ENCODE peak calls at places on chromosomes 12 and 14, in eight cellular contexts. O, C, U, J, F, A, L and W are unnamed samples.
A peak's percentile ranks its signal among the peaks of the same experiment; 100 is the strongest.

GRCh38 chr12:21649034-21649433 is 8.6 kb downstream of the LDHB start:
- DNase-seq in J (no peak), O (no peak), L (no peak), F (no peak), U (no peak), C (no peak), A (no peak), W (no peak)

GRCh38 chr14:102316746-102317563 is 2.6 kb upstream of the ZNF839 start:
- DNase-seq in F (peak; percentile 94), A (peak; percentile 92), C (peak; percentile 90), L (peak; percentile 97), O (peak; percentile 98), U (peak; percentile 98), J (peak; percentile 94), W (peak; percentile 78)

GRCh38 chr12:109778684-109779083 is 54.5 kb downstream of the TRPV4 start:
- DNase-seq in C (no peak), L (no peak), F (no peak), O (no peak), U (no peak), J (no peak), A (no peak), W (no peak)

GRCh38 chr12:72729451-72730010 is 457.4 kb downstream of the TRHDE start:
- DNase-seq in U (no peak), L (no peak), A (no peak), F (no peak), O (no peak), J (no peak), C (no peak), W (no peak)

GRCh38 chr12:31355747-31356107 is 29.8 kb upstream of the SINHCAF start:
- DNase-seq in O (no peak), J (no peak), A (no peak), U (no peak), C (no peak), F (no peak), L (no peak), W (no peak)

GRCh38 chr12:92403210-92404175 is 257.8 kb upstream of the BTG1 start:
- DNase-seq in J (peak; percentile 36), O (no peak), L (no peak), U (no peak), F (no peak), C (no peak), A (no peak), W (no peak)

GRCh38 chr12:113988976-113989375 is 22.9 kb upstream of the RBM19 start:
- DNase-seq in F (no peak), A (no peak), C (no peak), J (no peak), L (no peak), U (no peak), O (no peak), W (no peak)

GRCh38 chr12:103269962-103270361 is 225.8 kb downstream of the C12orf42 start:
- DNase-seq in J (no peak), U (no peak), L (no peak), O (no peak), F (no peak), A (no peak), C (no peak), W (no peak)

GRCh38 chr14:74682169-74682952 is 30.5 kb downstream of the AREL1 start:
- DNase-seq in U (no peak), C (no peak), J (no peak), L (no peak), O (no peak), F (no peak), A (no peak), W (no peak)

GRCh38 chr12:92702754-92703679 is at the start of gene PLEKHG7:
- DNase-seq in L (peak; percentile 62), J (peak; percentile 37), C (no peak), F (no peak), A (no peak), O (no peak), U (no peak), W (no peak)

GRCh38 chr14:70780396-70781075 is 28.8 kb downstream of the MAP3K9 start:
- DNase-seq in U (no peak), J (peak; percentile 27), O (no peak), C (peak; percentile 3), F (no peak), A (peak; percentile 15), L (peak; percentile 38), W (no peak)

GRCh38 chr12:58750484-58750883 is 169.8 kb downstream of the LRIG3 start:
- DNase-seq in C (no peak), F (no peak), A (no peak), U (no peak), L (no peak), J (no peak), O (no peak), W (no peak)

GRCh38 chr12:38279756-38280155 is 36.8 kb upstream of the ALG10B start:
- DNase-seq in U (no peak), L (no peak), C (no peak), J (no peak), O (no peak), A (no peak), F (no peak), W (no peak)

DNA sequence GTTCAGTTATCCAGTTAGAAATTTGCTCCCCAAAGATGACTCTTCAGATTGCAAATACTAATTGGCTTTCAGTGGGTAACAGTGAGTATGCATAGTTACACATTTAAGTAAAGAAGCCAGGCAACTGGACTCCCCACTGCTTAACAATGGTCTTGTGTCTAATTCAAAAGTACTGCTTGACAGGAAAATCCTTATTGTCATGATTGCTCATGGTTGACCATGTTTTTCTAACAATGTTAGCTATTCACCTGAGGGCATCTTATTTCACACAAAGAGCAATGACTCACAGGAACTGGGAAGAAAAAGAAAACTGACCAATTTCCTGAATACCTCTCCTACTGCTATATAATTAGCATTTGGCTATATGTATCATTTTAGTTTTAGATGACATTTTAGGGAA is 33.7 kb upstream of the ALG10B start:
- DNase-seq in A (no peak), U (no peak), O (no peak), F (no peak), L (no peak), C (no peak), J (no peak), W (no peak)
- H3K9me3 ChIP-seq in A (no peaks in the 10 kb centered on the region), U (no peaks in the 10 kb centered on the region), O (no peaks in the 10 kb centered on the region), F (no peaks in the 10 kb centered on the region), L (no peaks in the 10 kb centered on the region), C (no peaks in the 10 kb centered on the region), J (no peaks in the 10 kb centered on the region), W (peaks cover 1% of the 10 kb centered on the region)

GRCh38 chr12:34333337-34333736 is 311.0 kb downstream of the ALG10 start:
- DNase-seq in O (no peak), A (no peak), C (no peak), L (no peak), J (no peak), U (no peak), F (no peak), W (no peak)

GRCh38 chr12:34335819-34336262 is 313.5 kb downstream of the ALG10 start:
- DNase-seq in A (no peak), F (no peak), L (no peak), O (no peak), C (no peak), J (no peak), U (no peak), W (no peak)

GRCh38 chr12:34334953-34335743 is 312.9 kb downstream of the ALG10 start:
- DNase-seq in O (no peak), L (no peak), F (no peak), J (no peak), C (no peak), U (no peak), A (no peak), W (no peak)

GRCh38 chr12:34336619-34337465 is 314.5 kb downstream of the ALG10 start:
- DNase-seq in J (no peak), A (no peak), L (no peak), C (no peak), U (no peak), F (no peak), O (no peak), W (no peak)

DNA sequence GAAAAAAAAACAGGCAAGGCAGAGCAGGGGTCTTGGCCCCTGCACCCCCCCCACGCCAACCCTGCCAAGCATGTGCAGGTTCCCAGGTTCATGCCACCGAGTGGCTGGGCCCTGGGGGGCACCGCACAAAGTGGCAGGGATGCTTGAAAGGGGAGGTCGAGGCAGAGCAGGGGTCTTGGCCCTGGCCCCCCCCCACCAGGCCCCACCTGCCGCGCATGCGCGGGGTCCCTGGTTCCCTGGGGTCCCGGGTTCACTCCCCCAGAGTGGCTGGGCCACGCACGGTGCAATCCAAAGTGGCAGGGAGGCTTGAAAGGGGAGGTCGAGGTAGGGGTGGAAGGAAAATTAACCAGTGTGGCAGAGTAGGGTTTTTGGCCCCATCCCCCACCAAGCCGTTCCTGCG is 312.2 kb downstream of the ALG10 start:
- DNase-seq in U (no peak), O (no peak), J (no peak), L (no peak), F (no peak), A (no peak), C (no peak), W (no peak)
- H3K9me3 ChIP-seq in U (no peaks in the 10 kb centered on the region), O (no peaks in the 10 kb centered on the region), J (peaks cover 16% of the 10 kb centered on the region), L (peaks cover 98% of the 10 kb centered on the region), F (no peaks in the 10 kb centered on the region), A (peaks cover 3% of the 10 kb centered on the region), C (no peaks in the 10 kb centered on the region), W (peaks cover 34% of the 10 kb centered on the region)

DNA sequence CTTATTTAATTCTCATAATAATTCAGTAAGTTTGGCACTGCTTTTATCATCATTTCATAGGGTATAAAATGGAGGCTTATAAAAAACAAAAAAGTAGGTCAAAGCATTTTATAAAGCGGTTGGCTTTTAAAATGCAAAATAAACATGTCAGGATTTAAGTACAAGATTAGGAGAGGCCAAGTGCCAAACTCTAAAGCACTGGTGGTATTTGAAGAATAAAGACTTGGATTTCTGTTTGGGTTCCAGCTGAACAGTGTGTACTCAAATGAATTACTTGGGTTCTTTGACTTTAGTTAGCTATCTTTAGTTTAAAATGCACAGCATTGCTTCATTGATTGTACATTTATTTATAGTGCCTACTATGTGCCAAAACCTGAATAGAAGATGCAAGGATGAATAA is 966.6 kb upstream of the SEL1L start:
- DNase-seq in A (no peak), J (no peak), F (no peak), C (no peak), O (no peak), U (no peak), L (no peak), W (no peak)
- H3K9me3 ChIP-seq in A (no peaks in the 10 kb centered on the region), J (no peaks in the 10 kb centered on the region), F (no peaks in the 10 kb centered on the region), C (no peaks in the 10 kb centered on the region), O (no peaks in the 10 kb centered on the region), U (no peaks in the 10 kb centered on the region), L (peaks cover 16% of the 10 kb centered on the region), W (no peaks in the 10 kb centered on the region)

GRCh38 chr12:115335594-115335993 is 651.6 kb upstream of the TBX3 start:
- DNase-seq in O (peak; percentile 58), C (no peak), F (no peak), J (no peak), L (no peak), U (no peak), A (peak; percentile 36), W (no peak)

GRCh38 chr12:115336506-115336905 is 652.5 kb upstream of the TBX3 start:
- DNase-seq in J (no peak), U (no peak), A (no peak), C (no peak), L (no peak), F (no peak), O (no peak), W (no peak)

GRCh38 chr12:115338566-115339294 is 654.8 kb upstream of the TBX3 start:
- DNase-seq in A (no peak), O (no peak), C (no peak), J (no peak), U (no peak), L (no peak), F (no peak), W (no peak)

GRCh38 chr12:115337693-115338543 is 653.9 kb upstream of the TBX3 start:
- DNase-seq in J (peak; percentile 17), L (no peak), O (no peak), U (peak; percentile 87), C (no peak), F (peak; percentile 86), A (peak; percentile 16), W (no peak)

GRCh38 chr12:115335048-115335447 is 651.1 kb upstream of the TBX3 start:
- DNase-seq in O (peak; percentile 60), U (no peak), J (no peak), C (no peak), A (peak; percentile 57), L (no peak), F (no peak), W (no peak)
- H3K9me3 ChIP-seq in O (no peaks in the 10 kb centered on the region), U (no peaks in the 10 kb centered on the region), J (no peaks in the 10 kb centered on the region), C (no peaks in the 10 kb centered on the region), A (peaks cover under 1% of the 10 kb centered on the region), L (no peaks in the 10 kb centered on the region), F (no peaks in the 10 kb centered on the region), W (no peaks in the 10 kb centered on the region)